ENCODE peak calls at places on chromosomes 12 and 14, in five cellular contexts. One of them, this sample, is unnamed.

GRCh38 chr12:7241404-7242005 is 52.0 kb downstream of the PEX5 start:
- DNase-seq in MCF 10A: peak; percentile 75
- DNase-seq in HL-60: no peak
- DNase-seq in tibial nerve: no peak
- DNase-seq in sigmoid colon: no peak
- DNase-seq in this sample: no peak

GRCh38 chr12:107402041-107403022 is 283.3 kb upstream of the PWP1 start:
- DNase-seq in MCF 10A: peak; percentile 81
- DNase-seq in sigmoid colon: no peak
- DNase-seq in tibial nerve: peak; percentile 39
- DNase-seq in HL-60: peak; percentile 74
- DNase-seq in this sample: peak; percentile 45

GRCh38 chr12:5177096-5177495 is 133.4 kb downstream of the KCNA5 start:
- DNase-seq in tibial nerve: no peak
- DNase-seq in HL-60: no peak
- DNase-seq in sigmoid colon: no peak
- DNase-seq in MCF 10A: no peak
- DNase-seq in this sample: no peak

GRCh38 chr12:11171953-11172675 is 1.1 kb downstream of the SMIM10L1 start:
- DNase-seq in MCF 10A: peak; percentile 27
- DNase-seq in sigmoid colon: no peak
- DNase-seq in HL-60: no peak
- DNase-seq in tibial nerve: no peak
- DNase-seq in this sample: no peak

GRCh38 chr14:51581017-51581881 is 70.5 kb upstream of the FRMD6 start:
- DNase-seq in sigmoid colon: no peak
- DNase-seq in HL-60: no peak
- DNase-seq in tibial nerve: no peak
- DNase-seq in MCF 10A: peak; percentile 8
- DNase-seq in this sample: no peak

GRCh38 chr12:126708492-126708896 is 1558.5 kb upstream of the TMEM132C start:
- DNase-seq in HL-60: no peak
- DNase-seq in sigmoid colon: no peak
- DNase-seq in tibial nerve: peak; percentile 36
- DNase-seq in MCF 10A: peak; percentile 78
- DNase-seq in this sample: no peak

GRCh38 chr14:106228541-106229158 is 702.3 kb downstream of the TMEM121 start:
- DNase-seq in sigmoid colon: no peak
- DNase-seq in MCF 10A: no peak
- DNase-seq in tibial nerve: no peak
- DNase-seq in HL-60: no peak
- DNase-seq in this sample: no peak

GRCh38 chr12:125029756-125030358 is 35.4 kb upstream of the AACS start:
- DNase-seq in MCF 10A: no peak
- DNase-seq in tibial nerve: no peak
- DNase-seq in HL-60: no peak
- DNase-seq in sigmoid colon: no peak
- DNase-seq in this sample: no peak

GRCh38 chr14:75566321-75566720 is 12.1 kb upstream of the FLVCR2 start:
- DNase-seq in MCF 10A: no peak
- DNase-seq in HL-60: no peak
- DNase-seq in tibial nerve: no peak
- DNase-seq in sigmoid colon: no peak
- DNase-seq in this sample: no peak

GRCh38 chr14:68449565-68450295 is 343.1 kb downstream of the ZFP36L1 start:
- DNase-seq in MCF 10A: no peak
- DNase-seq in sigmoid colon: no peak
- DNase-seq in HL-60: no peak
- DNase-seq in tibial nerve: no peak
- DNase-seq in this sample: no peak

DNA sequence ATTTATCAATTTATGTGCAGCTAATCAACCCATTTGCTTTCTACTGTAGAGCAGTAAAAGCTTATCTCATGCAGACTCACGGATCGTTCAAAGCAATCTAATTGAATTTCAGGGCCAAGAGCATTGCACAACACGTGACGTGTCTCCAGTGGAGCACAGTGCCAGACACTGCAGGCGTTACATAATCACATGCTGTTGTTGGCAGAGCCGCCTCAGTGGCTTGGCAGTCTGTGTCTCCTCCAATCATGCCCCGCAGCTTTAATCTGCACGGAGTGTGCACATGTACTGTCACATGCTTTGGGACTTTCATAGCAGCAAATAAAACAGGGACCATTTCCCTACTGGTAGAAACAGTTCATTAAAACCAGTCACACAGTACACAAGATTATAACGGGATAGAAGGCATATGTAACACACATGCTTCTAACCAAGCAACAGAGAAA is 309.3 kb downstream of the ITPR2 start:
- DNase-seq in sigmoid colon: peak; percentile 97
- DNase-seq in HL-60: peak; percentile 96
- DNase-seq in tibial nerve: peak; percentile 94
- DNase-seq in MCF 10A: peak; percentile 98
- DNase-seq in this sample: no peak
- TF ChIP-seq CTCF in sigmoid colon: peak; percentile 28
- TF ChIP-seq CTCF in HL-60: no peak
- TF ChIP-seq CTCF in tibial nerve: peak; percentile 23
- TF ChIP-seq CTCF in MCF 10A: no peak
- TF ChIP-seq CTCF in this sample: no peak

GRCh38 chr12:1436996-1437395 is 157.4 kb downstream of the FBXL14 start:
- DNase-seq in tibial nerve: no peak
- DNase-seq in sigmoid colon: no peak
- DNase-seq in HL-60: no peak
- DNase-seq in MCF 10A: no peak
- DNase-seq in this sample: no peak

GRCh38 chr12:1436015-1436414 is 158.4 kb downstream of the FBXL14 start:
- DNase-seq in tibial nerve: no peak
- DNase-seq in MCF 10A: no peak
- DNase-seq in sigmoid colon: no peak
- DNase-seq in HL-60: no peak
- DNase-seq in this sample: no peak

GRCh38 chr12:1435456-1435855 is 158.9 kb downstream of the FBXL14 start:
- DNase-seq in tibial nerve: no peak
- DNase-seq in sigmoid colon: no peak
- DNase-seq in MCF 10A: no peak
- DNase-seq in HL-60: no peak
- DNase-seq in this sample: no peak

GRCh38 chr12:1435044-1435443 is 159.3 kb downstream of the FBXL14 start:
- DNase-seq in MCF 10A: no peak
- DNase-seq in sigmoid colon: no peak
- DNase-seq in HL-60: no peak
- DNase-seq in tibial nerve: no peak
- DNase-seq in this sample: no peak

DNA sequence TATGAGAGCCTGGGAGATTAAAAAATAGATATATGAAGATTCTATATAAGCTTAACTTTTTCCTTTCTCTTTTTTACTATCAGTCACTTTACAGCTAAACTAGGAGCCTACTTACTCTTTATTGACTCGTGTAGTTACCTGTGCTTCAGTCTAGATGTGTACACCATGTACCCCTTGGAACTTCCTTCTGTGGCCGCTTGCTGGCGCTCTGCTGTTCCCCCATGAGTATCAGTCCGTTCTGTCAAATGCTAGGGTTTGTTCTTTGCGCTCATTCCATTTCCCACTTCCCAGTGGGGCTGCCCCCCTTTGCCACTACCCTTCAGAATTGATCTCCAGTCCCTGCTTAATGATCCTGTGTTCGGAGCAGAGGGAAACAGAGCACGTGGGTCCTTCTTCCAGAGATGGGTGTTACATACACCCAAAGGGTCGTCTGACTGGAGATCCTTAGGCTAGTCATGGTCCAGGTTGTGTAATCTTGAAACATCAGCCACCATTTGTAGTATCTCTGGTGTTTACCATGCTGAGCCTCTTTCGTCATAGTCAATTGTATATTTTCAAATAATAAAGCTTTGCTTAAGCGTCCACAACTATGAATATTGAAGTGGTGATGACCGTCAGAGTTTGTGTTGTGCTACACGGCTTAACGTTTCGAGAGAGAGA is 160.0 kb downstream of the FBXL14 start:
- DNase-seq in HL-60: no peak
- DNase-seq in MCF 10A: no peak
- DNase-seq in tibial nerve: no peak
- DNase-seq in sigmoid colon: no peak
- DNase-seq in this sample: no peak
- TF ChIP-seq CTCF in HL-60: no peak
- TF ChIP-seq CTCF in MCF 10A: no peak
- TF ChIP-seq CTCF in tibial nerve: no peak
- TF ChIP-seq CTCF in sigmoid colon: no peak
- TF ChIP-seq CTCF in this sample: no peak

GRCh38 chr12:101792046-101792931 is 38.5 kb downstream of the GNPTAB start:
- DNase-seq in sigmoid colon: no peak
- DNase-seq in HL-60: no peak
- DNase-seq in tibial nerve: no peak
- DNase-seq in MCF 10A: peak; percentile 4
- DNase-seq in this sample: no peak
- TF ChIP-seq CTCF in sigmoid colon: peak; percentile 14
- TF ChIP-seq CTCF in HL-60: no peak
- TF ChIP-seq CTCF in tibial nerve: peak; percentile 11
- TF ChIP-seq CTCF in MCF 10A: no peak
- TF ChIP-seq CTCF in this sample: peak; percentile 31

DNA sequence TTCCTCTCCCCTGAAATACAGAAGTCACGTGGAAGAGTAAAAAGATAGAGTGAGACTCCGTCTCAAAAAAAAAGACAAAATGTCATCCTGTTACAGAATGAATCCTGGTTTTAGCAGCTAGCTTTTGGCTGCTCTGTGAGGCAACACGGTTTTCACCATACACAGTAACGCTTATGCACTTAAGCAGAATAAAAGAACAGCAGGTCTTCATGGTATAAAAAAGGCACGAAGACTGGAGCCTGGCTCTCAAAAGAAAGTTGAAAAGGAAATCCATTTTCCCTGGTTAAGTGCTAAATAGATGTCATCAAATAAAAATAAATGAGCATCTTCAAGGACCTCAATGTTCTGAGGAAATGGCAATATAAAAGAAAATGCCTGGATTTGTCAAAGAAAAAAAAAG is 444.1 kb downstream of the IPO8 start:
- DNase-seq in MCF 10A: no peak
- DNase-seq in HL-60: no peak
- DNase-seq in tibial nerve: no peak
- DNase-seq in sigmoid colon: no peak
- DNase-seq in this sample: no peak
- TF ChIP-seq CTCF in MCF 10A: no peak
- TF ChIP-seq CTCF in HL-60: no peak
- TF ChIP-seq CTCF in tibial nerve: no peak
- TF ChIP-seq CTCF in sigmoid colon: no peak
- TF ChIP-seq CTCF in this sample: no peak

GRCh38 chr12:93892431-93893210 is 215.4 kb downstream of the CRADD start:
- DNase-seq in tibial nerve: no peak
- DNase-seq in MCF 10A: no peak
- DNase-seq in sigmoid colon: no peak
- DNase-seq in HL-60: no peak
- DNase-seq in this sample: no peak

GRCh38 chr12:93894391-93895095 is 217.4 kb downstream of the CRADD start:
- DNase-seq in tibial nerve: peak; percentile 68
- DNase-seq in MCF 10A: no peak
- DNase-seq in HL-60: peak; percentile 52
- DNase-seq in sigmoid colon: peak; percentile 94
- DNase-seq in this sample: no peak

GRCh38 chr12:93895096-93895460 is 217.9 kb downstream of the CRADD start:
- DNase-seq in MCF 10A: no peak
- DNase-seq in HL-60: no peak
- DNase-seq in tibial nerve: no peak
- DNase-seq in sigmoid colon: no peak
- DNase-seq in this sample: no peak

GRCh38 chr12:93896962-93897361 is 219.8 kb downstream of the CRADD start:
- DNase-seq in sigmoid colon: no peak
- DNase-seq in MCF 10A: no peak
- DNase-seq in HL-60: no peak
- DNase-seq in tibial nerve: no peak
- DNase-seq in this sample: no peak

GRCh38 chr12:93896427-93896826 is 219.3 kb downstream of the CRADD start:
- DNase-seq in MCF 10A: no peak
- DNase-seq in sigmoid colon: no peak
- DNase-seq in HL-60: no peak
- DNase-seq in tibial nerve: no peak
- DNase-seq in this sample: no peak
- TF ChIP-seq CTCF in MCF 10A: no peak
- TF ChIP-seq CTCF in sigmoid colon: no peak
- TF ChIP-seq CTCF in HL-60: no peak
- TF ChIP-seq CTCF in tibial nerve: no peak
- TF ChIP-seq CTCF in this sample: no peak

GRCh38 chr12:74264692-74265091 is 272.9 kb upstream of the ATXN7L3B start:
- DNase-seq in tibial nerve: no peak
- DNase-seq in MCF 10A: no peak
- DNase-seq in sigmoid colon: no peak
- DNase-seq in HL-60: no peak
- DNase-seq in this sample: no peak
- TF ChIP-seq CTCF in tibial nerve: no peak
- TF ChIP-seq CTCF in MCF 10A: no peak
- TF ChIP-seq CTCF in sigmoid colon: no peak
- TF ChIP-seq CTCF in HL-60: no peak
- TF ChIP-seq CTCF in this sample: no peak

GRCh38 chr12:59677857-59678256 is 82.0 kb downstream of the SLC16A7 start:
- DNase-seq in MCF 10A: no peak
- DNase-seq in sigmoid colon: no peak
- DNase-seq in tibial nerve: no peak
- DNase-seq in HL-60: no peak
- DNase-seq in this sample: no peak
- TF ChIP-seq CTCF in MCF 10A: no peak
- TF ChIP-seq CTCF in sigmoid colon: no peak
- TF ChIP-seq CTCF in tibial nerve: no peak
- TF ChIP-seq CTCF in HL-60: no peak
- TF ChIP-seq CTCF in this sample: no peak

DNA sequence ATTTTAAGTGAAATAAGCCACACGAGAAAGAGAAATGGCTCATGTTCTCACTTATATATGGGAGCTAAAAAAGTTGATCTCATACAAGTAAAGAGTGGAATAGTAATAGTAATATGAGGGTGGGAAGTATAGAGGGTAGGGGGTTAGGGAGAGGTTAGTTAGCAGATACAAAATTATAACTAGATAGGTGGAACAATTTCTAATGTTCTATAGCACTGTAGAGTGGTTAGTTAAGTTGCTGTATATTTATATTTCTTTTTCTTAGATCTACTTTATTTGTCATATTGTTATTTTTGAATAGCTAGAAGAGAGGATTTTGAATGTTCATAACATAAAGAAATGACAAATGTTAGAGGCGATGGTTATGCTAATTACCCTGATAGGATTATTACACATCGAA is 74.1 kb downstream of the MIA2 start:
- DNase-seq in HL-60: no peak
- DNase-seq in tibial nerve: no peak
- DNase-seq in sigmoid colon: no peak
- DNase-seq in MCF 10A: no peak
- DNase-seq in this sample: no peak
- TF ChIP-seq CTCF in HL-60: no peak
- TF ChIP-seq CTCF in tibial nerve: no peak
- TF ChIP-seq CTCF in sigmoid colon: no peak
- TF ChIP-seq CTCF in MCF 10A: no peak
- TF ChIP-seq CTCF in this sample: no peak

GRCh38 chr12:57546438-57547365 is at the start of gene DCTN2:
- DNase-seq in HL-60: peak; percentile 99
- DNase-seq in sigmoid colon: peak; percentile 99
- DNase-seq in tibial nerve: peak; percentile 96
- DNase-seq in MCF 10A: peak; percentile 98
- DNase-seq in this sample: peak; percentile 98
- TF ChIP-seq CTCF in HL-60: no peak
- TF ChIP-seq CTCF in sigmoid colon: no peak
- TF ChIP-seq CTCF in tibial nerve: peak; percentile 25
- TF ChIP-seq CTCF in MCF 10A: peak; percentile 18
- TF ChIP-seq CTCF in this sample: peak; percentile 29